ENCODE peak calls at places on chromosome 17, in ten cellular contexts. Z is mucosa of descending colon, F is progenitor cell of endocrine pancreas, P is choroid plexus epithelial cell, O is B cell, A is WTC11, W is endothelial cell of umbilical vein, G is astrocyte of the spinal cord, R is brain microvascular endothelial cell, I is mammary epithelial cell. T is an unnamed sample.

GRCh38 chr17:9557846-9558245 is 17.8 kb downstream of the STX8 start:
- DNase-seq in Z (no peak), F (no peak), P (no peak), O (no peak), A (no peak), W (no peak), G (no peak), R (no peak), I (no peak), T (no peak)

GRCh38 chr17:75814900-75815373 is 29.3 kb downstream of the UNC13D start:
- DNase-seq in Z (no peak), F (no peak), P (peak; percentile 70), O (no peak), A (no peak), W (peak; percentile 59), G (peak; percentile 76), R (peak; percentile 74), I (peak; percentile 78), T (peak; percentile 66)

GRCh38 chr17:72502111-72502939 is 381.5 kb downstream of the SOX9 start:
- DNase-seq in Z (no peak), F (no peak), P (peak; percentile 64), O (no peak), A (no peak), W (no peak), G (peak; percentile 42), R (peak; percentile 35), I (no peak), T (no peak)

GRCh38 chr17:68981288-68981687 is 26.1 kb upstream of the ABCA8 start:
- DNase-seq in Z (peak; percentile 47), F (no peak), P (peak; percentile 93), O (no peak), A (no peak), W (peak; percentile 98), G (peak; percentile 85), R (peak; percentile 74), I (no peak), T (no peak)

GRCh38 chr17:82868715-82869131 is 28.9 kb upstream of the ZNF750 start:
- DNase-seq in Z (no peak), F (no peak), P (no peak), O (no peak), A (no peak), W (no peak), G (no peak), R (no peak), I (no peak), T (no peak)

GRCh38 chr17:27602721-27603445 is 28.1 kb upstream of the LGALS9 start:
- DNase-seq in Z (peak; percentile 93), F (peak; percentile 76), P (peak; percentile 81), O (peak; percentile 72), A (peak; percentile 92), W (peak; percentile 67), G (peak; percentile 63), R (peak; percentile 59), I (peak; percentile 40), T (peak; percentile 58)

GRCh38 chr17:49315974-49316570 is 46.0 kb downstream of the ZNF652 start:
- DNase-seq in Z (no peak), F (no peak), P (no peak), O (no peak), A (no peak), W (no peak), G (peak; percentile 18), R (peak; percentile 1), I (no peak), T (peak; percentile 28)

GRCh38 chr17:4522661-4523060 is 24.0 kb downstream of the SPNS2 start:
- DNase-seq in Z (no peak), F (no peak), P (no peak), O (no peak), A (no peak), W (no peak), G (no peak), R (no peak), I (no peak), T (no peak)

GRCh38 chr17:43449470-43450202 is 34.1 kb upstream of the DHX8 start:
- DNase-seq in Z (no peak), F (no peak), P (no peak), O (no peak), A (no peak), W (no peak), G (no peak), R (no peak), I (peak; percentile 49), T (no peak)

GRCh38 chr17:40813804-40814203 is 8.6 kb downstream of the KRT10 start:
- DNase-seq in Z (no peak), F (no peak), P (no peak), O (no peak), A (no peak), W (peak; percentile 19), G (no peak), R (no peak), I (peak; percentile 95), T (peak; percentile 36)

GRCh38 chr17:67431210-67432015 is 54.3 kb downstream of the PITPNC1 start:
- DNase-seq in Z (no peak), F (no peak), P (peak; percentile 81), O (no peak), A (no peak), W (peak; percentile 47), G (peak; percentile 88), R (peak; percentile 74), I (peak; percentile 92), T (peak; percentile 85)

GRCh38 chr17:54867634-54868033 is 33.0 kb upstream of the TOM1L1 start:
- DNase-seq in Z (no peak), F (no peak), P (no peak), O (no peak), A (no peak), W (no peak), G (no peak), R (no peak), I (peak; percentile 22), T (no peak)

GRCh38 chr17:34154916-34155730 is 100.0 kb upstream of the CCL2 start:
- DNase-seq in Z (no peak), F (no peak), P (no peak), O (no peak), A (peak; percentile 25), W (no peak), G (no peak), R (no peak), I (no peak), T (no peak)

GRCh38 chr17:42114118-42114517 is 1.6 kb upstream of the DHX58 start:
- DNase-seq in Z (no peak), F (no peak), P (no peak), O (no peak), A (no peak), W (no peak), G (no peak), R (no peak), I (no peak), T (no peak)

GRCh38 chr17:42113293-42114069 is 967 bp upstream of the DHX58 start:
- DNase-seq in Z (no peak), F (no peak), P (no peak), O (no peak), A (no peak), W (no peak), G (no peak), R (no peak), I (no peak), T (no peak)

GRCh38 chr17:42111901-42112551 is 488 bp downstream of the DHX58 start:
- DNase-seq in Z (peak; percentile 63), F (no peak), P (peak; percentile 56), O (no peak), A (no peak), W (peak; percentile 51), G (no peak), R (no peak), I (peak; percentile 71), T (peak; percentile 42)

GRCh38 chr17:42111265-42111636 is 1.3 kb downstream of the DHX58 start:
- DNase-seq in Z (no peak), F (no peak), P (no peak), O (no peak), A (no peak), W (no peak), G (no peak), R (no peak), I (no peak), T (no peak)

GRCh38 chr17:42112552-42113176 is at the start of gene DHX58:
- DNase-seq in Z (peak; percentile 89), F (no peak), P (peak; percentile 95), O (peak; percentile 81), A (no peak), W (peak; percentile 88), G (peak; percentile 64), R (peak; percentile 79), I (peak; percentile 80), T (peak; percentile 73)
- TF ChIP-seq CTCF in Z (no peak), F (no peak), P (no peak), O (no peak), A (no peak), W (no peak), G (no peak), R (no peak), I (no peak), T (no peak)

DNA sequence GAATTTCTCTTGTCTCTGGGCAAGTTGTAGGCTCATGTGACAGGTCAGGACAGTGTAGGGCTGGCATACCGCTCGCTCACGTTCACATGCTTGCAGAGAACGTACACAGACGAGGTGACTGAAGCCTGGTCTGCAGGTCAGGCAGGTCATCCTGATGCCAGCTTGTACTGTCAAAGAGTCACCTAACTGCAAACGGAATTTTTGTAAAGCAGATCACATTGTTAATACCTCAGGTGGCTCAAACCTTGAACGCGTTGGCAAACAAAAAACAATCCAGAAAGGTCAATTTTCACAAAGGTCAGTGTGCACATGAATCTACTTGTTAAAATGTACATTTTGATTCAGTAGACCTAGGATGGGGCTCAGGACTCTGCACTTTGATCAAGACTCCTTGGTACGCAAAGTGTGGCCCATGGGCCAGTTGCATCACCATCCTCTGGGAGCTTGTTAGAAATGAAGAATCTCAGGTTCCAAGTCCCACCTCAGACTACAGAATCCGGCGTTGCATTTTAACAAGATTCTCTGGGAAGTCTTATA is 28.6 kb downstream of the ANKRD40 start:
- DNase-seq in Z (no peak), F (no peak), P (no peak), O (no peak), A (no peak), W (no peak), G (no peak), R (no peak), I (no peak), T (no peak)
- TF ChIP-seq CTCF in Z (no peak), F (no peak), P (no peak), O (no peak), A (no peak), W (no peak), G (no peak), R (no peak), I (no peak), T (no peak)

GRCh38 chr17:66191607-66192377 is at the start of gene CEP112:
- DNase-seq in Z (peak; percentile 78), F (peak; percentile 95), P (peak; percentile 78), O (peak; percentile 86), A (peak; percentile 96), W (peak; percentile 74), G (peak; percentile 72), R (peak; percentile 45), I (peak; percentile 45), T (peak; percentile 20)
- TF ChIP-seq CTCF in Z (no peak), F (peak; percentile 14), P (no peak), O (no peak), A (no peak), W (no peak), G (no peak), R (no peak), I (no peak), T (peak; percentile 21)

DNA sequence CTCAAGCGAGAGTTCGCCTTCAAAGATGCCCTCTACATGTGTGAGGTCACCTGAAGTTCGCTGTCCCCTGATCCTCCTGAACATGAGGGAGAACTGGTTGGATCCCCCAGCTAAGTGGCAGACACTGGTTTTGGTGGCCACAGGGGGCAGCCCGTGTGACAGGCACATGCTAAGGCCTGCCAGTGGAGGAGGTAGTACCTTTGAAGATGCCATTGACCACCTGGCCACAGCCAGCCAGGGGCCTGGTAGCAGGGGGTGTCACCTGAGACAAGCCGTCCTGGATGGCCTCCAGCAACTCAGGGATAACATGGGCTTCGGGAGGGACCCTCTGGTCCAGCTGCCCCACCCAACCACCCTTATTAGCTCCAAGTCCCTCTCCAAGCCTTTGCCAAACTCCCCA is 7.3 kb upstream of the ALDH3A1 start:
- DNase-seq in Z (no peak), F (no peak), P (no peak), O (peak; percentile 37), A (no peak), W (no peak), G (no peak), R (no peak), I (no peak), T (no peak)
- TF ChIP-seq CTCF in Z (no peak), F (no peak), P (no peak), O (no peak), A (no peak), W (no peak), G (no peak), R (no peak), I (no peak), T (no peak)

T was measured in HFFc6.